ENCODE peak calls at places on chromosomes 16 and 17, in seven cellular contexts. Z, H, N, D, S, I and V are unnamed samples.

GRCh38 chr16:69839798-69840409 is 77.8 kb downstream of the WWP2 start:
- DNase-seq in Z (no peak), H (no peak), N (no peak), D (no peak), S (no peak), I (no peak), V (no peak)

GRCh38 chr17:81926451-81927144 is 937 bp downstream of the MAFG start:
- DNase-seq in Z (peak), H (no peak), N (peak), D (peak), S (peak), I (peak), V (no peak)

GRCh38 chr17:5364156-5364555 is 55.3 kb downstream of the NUP88 start:
- DNase-seq in Z (no peak), H (no peak), N (no peak), D (no peak), S (no peak), I (no peak), V (no peak)

GRCh38 chr17:40063915-40064531 is 1.3 kb downstream of the THRA start:
- DNase-seq in Z (no peak), H (no peak), N (no peak), D (no peak), S (no peak), I (no peak), V (no peak)

GRCh38 chr17:80805032-80805751 is 186.4 kb upstream of the CHMP6 start:
- DNase-seq in Z (no peak), H (no peak), N (no peak), D (no peak), S (no peak), I (no peak), V (no peak)

GRCh38 chr17:63071797-63072196 is 105.8 kb downstream of the TANC2 start:
- DNase-seq in Z (no peak), H (no peak), N (no peak), D (no peak), S (no peak), I (no peak), V (no peak)

GRCh38 chr17:74481621-74482020 is 15.2 kb downstream of the CD300A start:
- DNase-seq in Z (no peak), H (no peak), N (no peak), D (no peak), S (no peak), I (no peak), V (no peak)

GRCh38 chr16:6880263-6880662 is 452.4 kb upstream of the RBFOX1 start:
- DNase-seq in Z (no peak), H (no peak), N (no peak), D (no peak), S (no peak), I (no peak), V (no peak)

GRCh38 chr16:88468289-88469129 is 15.4 kb downstream of the ZFPM1 start:
- DNase-seq in Z (peak), H (peak), N (no peak), D (no peak), S (no peak), I (no peak), V (no peak)

GRCh38 chr16:74743045-74743667 is 31.5 kb downstream of the FA2H start:
- DNase-seq in Z (peak), H (no peak), N (no peak), D (no peak), S (no peak), I (no peak), V (no peak)

GRCh38 chr17:77217136-77217535 is 76.4 kb downstream of the SEC14L1 start:
- DNase-seq in Z (no peak), H (no peak), N (no peak), D (no peak), S (no peak), I (no peak), V (no peak)

GRCh38 chr17:57432507-57433277 is 176.4 kb downstream of the MSI2 start:
- DNase-seq in Z (no peak), H (no peak), N (no peak), D (no peak), S (no peak), I (no peak), V (no peak)

GRCh38 chr16:23448392-23448791 is 4.6 kb downstream of the COG7 start:
- DNase-seq in Z (no peak), H (no peak), N (no peak), D (no peak), S (no peak), I (no peak), V (no peak)

GRCh38 chr17:74922694-74923537 is at the start of gene USH1G:
- DNase-seq in Z (no peak), H (no peak), N (no peak), D (peak), S (no peak), I (no peak), V (no peak)

GRCh38 chr17:60080545-60080944 is 1.8 kb upstream of the HEATR6 start:
- DNase-seq in Z (no peak), H (no peak), N (no peak), D (no peak), S (no peak), I (no peak), V (no peak)

GRCh38 chr16:6099102-6099501 is 1001.5 kb upstream of the EEF2KMT start:
- DNase-seq in Z (no peak), H (no peak), N (no peak), D (no peak), S (no peak), I (no peak), V (no peak)

GRCh38 chr16:52069866-52070265 is 477.1 kb downstream of the TOX3 start:
- DNase-seq in Z (peak), H (peak), N (peak), D (peak), S (no peak), I (no peak), V (peak)

GRCh38 chr16:2979669-2980226 is 498 bp downstream of the PKMYT1 start:
- DNase-seq in Z (no peak), H (no peak), N (no peak), D (no peak), S (no peak), I (peak), V (no peak)

GRCh38 chr16:85474808-85475207 is 138.3 kb upstream of the GSE1 start:
- DNase-seq in Z (no peak), H (no peak), N (no peak), D (no peak), S (no peak), I (no peak), V (no peak)

GRCh38 chr17:4161560-4162221 is 18.7 kb downstream of the CYB5D2 start:
- DNase-seq in Z (no peak), H (no peak), N (peak), D (no peak), S (peak), I (no peak), V (no peak)

GRCh38 chr17:77875051-77875780 is 83.3 kb upstream of the TNRC6C start:
- DNase-seq in Z (no peak), H (no peak), N (no peak), D (no peak), S (no peak), I (no peak), V (no peak)

GRCh38 chr17:80109066-80109618 is 7.8 kb downstream of the GAA start:
- DNase-seq in Z (no peak), H (no peak), N (peak), D (no peak), S (no peak), I (no peak), V (no peak)

GRCh38 chr17:50240876-50241275 is 33.4 kb upstream of the TMEM92 start:
- DNase-seq in Z (no peak), H (no peak), N (no peak), D (no peak), S (no peak), I (no peak), V (no peak)

GRCh38 chr16:35559911-35560636 is 2100.7 kb downstream of the TP53TG3F start:
- DNase-seq in Z (no peak), H (no peak), N (no peak), D (no peak), S (no peak), I (no peak), V (no peak)

GRCh38 chr17:47785538-47786123 is 36.0 kb downstream of the OSBPL7 start:
- DNase-seq in Z (no peak), H (peak), N (no peak), D (no peak), S (no peak), I (peak), V (no peak)

GRCh38 chr17:36643086-36643685 is 41.8 kb downstream of the MRM1 start:
- DNase-seq in Z (no peak), H (no peak), N (no peak), D (no peak), S (no peak), I (no peak), V (no peak)

GRCh38 chr16:15765880-15766279 is 90.9 kb downstream of the MYH11 start:
- DNase-seq in Z (peak), H (peak), N (peak), D (peak), S (peak), I (peak), V (peak)

GRCh38 chr17:21171970-21172510 is 41.9 kb downstream of the TMEM11 start:
- DNase-seq in Z (no peak), H (no peak), N (no peak), D (no peak), S (no peak), I (no peak), V (no peak)

GRCh38 chr17:78253946-78254672 is 22.7 kb downstream of the TMEM235 start:
- DNase-seq in Z (peak), H (peak), N (peak), D (peak), S (peak), I (peak), V (peak)

GRCh38 chr17:47686276-47686635 is 7.7 kb upstream of the TBKBP1 start:
- DNase-seq in Z (no peak), H (no peak), N (no peak), D (no peak), S (no peak), I (no peak), V (no peak)

GRCh38 chr17:34269969-34270368 is at the start of gene CCL7:
- DNase-seq in Z (no peak), H (no peak), N (no peak), D (no peak), S (no peak), I (no peak), V (no peak)